ENCODE peak calls at places on chromosomes 7 and 10, in nine cellular contexts. I, Z, L, S, C, O, J, G and Y are unnamed samples. For H3K9me3, the result is how much of the 10 kb centered on the place peaks cover.

GRCh38 chr7:96977445-96977844 is 27.9 kb upstream of the DLX6 start:
- DNase-seq in L (no peak), Z (no peak), I (no peak), O (no peak), S (no peak), G (no peak), J (no peak), C (no peak), Y (no peak)

GRCh38 chr10:14560274-14560673 is 214.4 kb downstream of the FAM107B start:
- DNase-seq in O (peak), G (no peak), C (no peak), Z (no peak), L (no peak), J (no peak), I (peak), S (no peak), Y (no peak)

GRCh38 chr10:22244001-22244400 is 26.2 kb upstream of the EBLN1 start:
- DNase-seq in O (no peak), I (peak), Z (no peak), G (no peak), J (no peak), L (no peak), S (no peak), C (no peak), Y (no peak)

GRCh38 chr7:141161550-141161949 is 87.7 kb downstream of the TMEM178B start:
- DNase-seq in C (no peak), Z (no peak), J (no peak), I (no peak), S (no peak), O (no peak), L (no peak), G (no peak), Y (no peak)

GRCh38 chr10:64288404-64288803 is 767.2 kb downstream of the REEP3 start:
- DNase-seq in I (no peak), Z (no peak), G (no peak), O (no peak), S (no peak), L (no peak), J (no peak), C (no peak), Y (no peak)

GRCh38 chr10:30041394-30042105 is 17.8 kb downstream of the JCAD start:
- DNase-seq in C (no peak), J (no peak), G (no peak), O (no peak), L (no peak), I (no peak), Z (no peak), S (no peak), Y (no peak)

GRCh38 chr7:66183700-66184099 is 21.4 kb upstream of the TPST1 start:
- DNase-seq in C (no peak), L (peak), O (peak), J (no peak), Z (no peak), S (no peak), I (no peak), G (no peak), Y (no peak)

GRCh38 chr7:156816943-156817572 is 75.9 kb downstream of the LMBR1 start:
- DNase-seq in O (peak), S (no peak), L (no peak), J (no peak), C (peak), G (peak), I (peak), Z (no peak), Y (no peak)

GRCh38 chr7:35878356-35878755 is 77.5 kb downstream of the SEPTIN7 start:
- DNase-seq in J (no peak), L (no peak), Z (no peak), I (no peak), S (no peak), G (no peak), O (no peak), C (no peak), Y (no peak)

DNA sequence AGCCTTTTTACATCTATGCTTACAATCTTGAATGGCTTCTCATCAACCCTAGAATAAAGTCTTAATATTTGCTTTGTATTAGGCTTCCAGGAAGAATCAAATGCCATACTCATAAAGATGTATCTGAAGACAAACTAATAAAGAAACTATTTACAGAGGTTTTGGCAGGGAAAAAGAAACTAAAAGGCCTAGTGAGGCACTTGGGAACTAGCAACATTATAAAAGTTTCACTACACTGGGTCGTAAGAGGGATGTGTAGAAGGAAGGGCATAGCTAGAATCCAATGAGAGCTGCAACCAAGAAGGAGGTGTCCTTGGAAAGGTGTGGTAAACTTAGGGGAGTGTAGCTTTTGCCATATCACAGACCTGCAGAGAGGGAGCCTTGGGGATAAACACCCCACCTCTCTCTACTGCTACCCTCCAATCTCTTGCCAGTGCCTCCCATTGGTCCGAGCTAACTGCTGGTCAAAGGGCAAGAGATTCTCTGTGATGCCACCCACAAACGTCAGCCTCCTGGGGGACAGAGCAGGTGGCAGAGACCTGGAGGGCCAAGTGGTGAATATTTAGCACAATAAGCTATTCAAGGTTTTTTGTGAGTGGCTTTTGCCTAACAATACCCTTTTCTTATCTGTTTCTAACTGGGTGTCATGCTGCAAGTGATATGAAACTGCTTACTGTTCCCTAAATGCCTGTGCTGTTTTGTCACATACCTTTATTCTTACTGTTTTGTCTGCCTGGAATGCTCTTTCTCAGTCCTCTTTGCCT is 60.7 kb downstream of the CPED1 start:
- DNase-seq in G (no peak), S (no peak), Z (no peak), C (no peak), O (peak), J (no peak), L (no peak), I (no peak), Y (no peak)
- H3K27ac ChIP-seq in G (no peak), S (peak), Z (no peak), C (no peak), O (no peak), J (peak), L (no peak), I (no peak), Y (no peak)

DNA sequence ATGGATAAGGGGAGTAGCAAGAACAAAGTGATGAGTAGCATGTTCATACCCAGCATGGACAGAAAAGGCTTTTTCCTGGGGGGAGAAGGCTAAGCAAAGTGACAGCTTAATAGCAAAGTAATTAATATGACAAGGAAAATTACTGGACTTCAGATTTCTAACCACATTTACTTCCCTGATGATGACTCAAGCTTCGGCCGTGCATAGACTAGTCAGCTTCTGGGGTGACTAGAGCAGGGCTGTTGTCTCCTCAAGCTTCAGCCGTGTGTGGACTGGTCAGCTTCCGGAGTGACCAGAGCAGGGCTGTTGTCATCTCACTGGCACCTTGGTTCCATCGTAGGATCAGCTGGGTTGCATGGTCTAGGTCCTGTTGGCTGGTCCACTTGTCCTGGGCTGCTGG is 2.1 kb upstream of the ZNF117 start:
- DNase-seq in L (no peak), I (no peak), Z (no peak), J (no peak), C (no peak), G (no peak), S (no peak), O (no peak), Y (no peak)
- H3K9me3 ChIP-seq in L (under half), I (half or more), Z (under half), J (half or more), C (under half), G (under half), S (under half), O (under half), Y (under half)

DNA sequence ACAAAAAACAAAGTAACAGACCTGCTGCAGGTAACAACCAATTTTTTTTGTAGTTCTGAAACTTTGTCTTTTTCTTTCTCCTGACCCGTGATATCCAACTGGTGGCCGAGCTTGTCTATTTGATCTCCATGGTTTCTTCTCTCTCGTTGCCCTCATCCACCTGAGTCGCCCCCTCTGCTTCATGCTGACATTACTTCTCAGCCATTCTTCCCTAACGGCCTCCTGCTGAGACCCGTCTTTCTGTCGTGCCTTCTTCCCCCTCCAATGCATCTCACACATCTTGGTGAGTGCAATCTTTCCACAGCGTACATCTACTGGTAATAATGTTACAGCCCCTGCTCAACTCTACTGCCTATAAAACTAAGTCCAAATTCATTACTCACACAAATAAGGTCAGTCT is 352.9 kb downstream of the RNLS start:
- DNase-seq in I (no peak), C (no peak), S (no peak), O (no peak), Z (no peak), J (no peak), L (no peak), G (no peak), Y (no peak)
- H3K4me3 ChIP-seq in I (no peak), C (no peak), S (no peak), O (no peak), Z (no peak), J (no peak), L (no peak), G (no peak), Y (no peak)

GRCh38 chr10:21100190-21100589 is 203.1 kb upstream of the NEBL start:
- DNase-seq in S (no peak), C (no peak), J (no peak), O (no peak), G (no peak), I (no peak), L (no peak), Z (no peak), Y (no peak)
- H3K27ac ChIP-seq in S (no peak), C (no peak), J (no peak), O (peak), G (no peak), I (no peak), L (no peak), Z (no peak), Y (no peak)

GRCh38 chr7:57769958-57770357 is 320.0 kb downstream of the ZNF716 start:
- DNase-seq in I (no peak), G (no peak), J (no peak), S (no peak), L (no peak), C (no peak), O (no peak), Z (no peak), Y (no peak)

GRCh38 chr7:57772126-57772924 is 322.3 kb downstream of the ZNF716 start:
- DNase-seq in G (no peak), I (no peak), S (no peak), O (no peak), L (no peak), C (no peak), Z (no peak), J (no peak), Y (no peak)

GRCh38 chr7:57774300-57774699 is 324.3 kb downstream of the ZNF716 start:
- DNase-seq in L (no peak), O (no peak), I (no peak), S (no peak), G (no peak), Z (no peak), J (no peak), C (no peak), Y (no peak)

GRCh38 chr7:57775396-57776088 is 325.6 kb downstream of the ZNF716 start:
- DNase-seq in S (no peak), L (no peak), G (no peak), I (no peak), C (no peak), O (no peak), J (no peak), Z (no peak), Y (no peak)
- H3K9me3 ChIP-seq in S (under half), L (under half), G (under half), I (under half), C (under half), O (under half), J (under half), Z (under half), Y (under half)